ENCODE peak calls at places on chromosomes 7 and 10, in ten cellular contexts. P is EL; A is chondrocyte; W is neural crest cell; Z is astrocyte of the hippocampus; V is stimulated activated CD4-positive, alpha-beta T cell treated with anti-CD3 and anti-CD28 coated beads, Interleukin-15, amount 100 ng/mL, for 1 hour; Y is stimulated activated naive CD4-positive, alpha-beta T cell; E is astrocyte of the cerebellum; H is heart right ventricle; N is effector CD8-positive, alpha-beta T cell. B is an unnamed sample.

GRCh38 chr10:105161767-105162166 is 520.7 kb downstream of the SORCS3 start:
- DNase-seq in P (no peak), A (no peak), W (no peak), Z (no peak), V (no peak), Y (no peak), E (no peak), H (no peak), N (no peak), B (no peak)

GRCh38 chr10:60148266-60148840 is 241.3 kb downstream of the ANK3 start:
- DNase-seq in P (peak; percentile 59), A (no peak), W (no peak), Z (peak; percentile 87), V (no peak), Y (no peak), E (peak; percentile 88), H (no peak), N (no peak), B (no peak)

GRCh38 chr7:132145466-132145865 is 430.8 kb downstream of the PLXNA4 start:
- DNase-seq in P (peak; percentile 64), A (no peak), W (no peak), Z (peak; percentile 97), V (no peak), Y (no peak), E (peak; percentile 94), H (no peak), N (no peak), B (no peak)

GRCh38 chr7:98584830-98585229 is 32.3 kb upstream of the NPTX2 start:
- DNase-seq in P (no peak), A (no peak), W (no peak), Z (no peak), V (no peak), Y (no peak), E (no peak), H (no peak), N (no peak), B (no peak)

GRCh38 chr7:41696323-41696916 is 6.5 kb downstream of the INHBA start:
- DNase-seq in P (peak; percentile 90), A (no peak), W (peak; percentile 67), Z (peak; percentile 81), V (no peak), Y (no peak), E (peak; percentile 53), H (peak; percentile 72), N (no peak), B (no peak)

GRCh38 chr7:124089621-124090020 is 56.8 kb upstream of the TMEM229A start:
- DNase-seq in P (no peak), A (no peak), W (no peak), Z (no peak), V (no peak), Y (no peak), E (no peak), H (no peak), N (no peak), B (no peak)

GRCh38 chr10:48364659-48365405 is 58.4 kb downstream of the MAPK8 start:
- DNase-seq in P (peak; percentile 55), A (no peak), W (no peak), Z (peak; percentile 50), V (no peak), Y (no peak), E (peak; percentile 59), H (no peak), N (no peak), B (no peak)

GRCh38 chr7:7693881-7694280 is 24.5 kb downstream of the RPA3 start:
- DNase-seq in P (peak; percentile 90), A (no peak), W (no peak), Z (peak; percentile 74), V (no peak), Y (no peak), E (peak; percentile 59), H (no peak), N (no peak), B (no peak)

GRCh38 chr7:73373741-73374140 is 45.8 kb downstream of the FKBP6 start:
- DNase-seq in P (no peak), A (no peak), W (no peak), Z (no peak), V (no peak), Y (no peak), E (no peak), H (no peak), N (no peak), B (no peak)

GRCh38 chr10:72134785-72135765 is 46.7 kb upstream of the SPOCK2 start:
- DNase-seq in P (no peak), A (no peak), W (no peak), Z (no peak), V (no peak), Y (no peak), E (no peak), H (no peak), N (no peak), B (no peak)

GRCh38 chr7:71286924-71287323 is 155.0 kb downstream of the GALNT17 start:
- DNase-seq in P (no peak), A (no peak), W (no peak), Z (no peak), V (no peak), Y (no peak), E (no peak), H (no peak), N (no peak), B (no peak)

GRCh38 chr7:29119538-29119937 is 26.8 kb downstream of the CPVL start:
- DNase-seq in P (no peak), A (no peak), W (no peak), Z (no peak), V (no peak), Y (no peak), E (no peak), H (no peak), N (no peak), B (no peak)

GRCh38 chr10:48235501-48235900 is 39.0 kb downstream of the FRMPD2 start:
- DNase-seq in P (no peak), A (no peak), W (no peak), Z (no peak), V (no peak), Y (no peak), E (no peak), H (no peak), N (no peak), B (no peak)

B was measured in activated T-helper 2 cell treated with anti-CD3 and anti-CD28 coated beads, Interferon-gamma antibody, Interleukin-2, Interleukin-4, amounts not matched to agents 10 μg/mL and 5 μg/mL and 100 μg/mL, durations not matched to agents 14 hours and 24 hours and 36 hours.